ENCODE peak calls at places on chromosomes 13 and 19, in nine cellular contexts. S is tibial nerve, W is cardiac muscle cell, I is PC-9, Z is GM06990, R is IMR-90, Y is heart left ventricle, V is A549, T is stomach. L is an unnamed sample.

GRCh38 chr13:64709079-64709478 is 2521.1 kb downstream of the PCDH9 start:
- DNase-seq in S (no peak), W (no peak), I (no peak), Z (no peak), R (no peak), Y (no peak), V (no peak), T (no peak), L (no peak)

GRCh38 chr13:89673789-89674311 is 1673.6 kb upstream of the MIR17HG start:
- DNase-seq in S (no peak), W (no peak), I (no peak), Z (no peak), R (no peak), Y (no peak), V (no peak), T (no peak), L (no peak)

GRCh38 chr13:37443538-37443937 is 155.0 kb downstream of the POSTN start:
- DNase-seq in S (no peak), W (peak), I (no peak), Z (no peak), R (peak), Y (no peak), V (no peak), T (no peak), L (peak)

GRCh38 chr13:39900106-39900750 is 244.8 kb downstream of the COG6 start:
- DNase-seq in S (no peak), W (peak), I (no peak), Z (no peak), R (peak), Y (no peak), V (no peak), T (no peak), L (no peak)

GRCh38 chr13:113176292-113176691 is 17.8 kb downstream of the PROZ start:
- DNase-seq in S (no peak), W (no peak), I (no peak), Z (peak), R (no peak), Y (no peak), V (no peak), T (no peak), L (no peak)

GRCh38 chr19:47613165-47614146 is 4.5 kb downstream of the BICRA start:
- DNase-seq in S (no peak), W (peak), I (no peak), Z (no peak), R (peak), Y (no peak), V (no peak), T (no peak), L (no peak)

GRCh38 chr13:23707674-23708073 is 137.5 kb downstream of the TNFRSF19 start:
- DNase-seq in S (no peak), W (peak), I (no peak), Z (no peak), R (peak), Y (no peak), V (peak), T (no peak), L (no peak)

GRCh38 chr19:4088975-4089374 is 22.3 kb upstream of the ZBTB7A start:
- DNase-seq in S (no peak), W (no peak), I (no peak), Z (no peak), R (no peak), Y (no peak), V (no peak), T (no peak), L (no peak)

GRCh38 chr19:31066385-31066784 is 282.9 kb downstream of the TSHZ3 start:
- DNase-seq in S (peak), W (peak), I (no peak), Z (no peak), R (peak), Y (no peak), V (peak), T (no peak), L (peak)

GRCh38 chr19:12794196-12794921 is 3.1 kb downstream of the JUNB start:
- DNase-seq in S (no peak), W (peak), I (no peak), Z (no peak), R (peak), Y (no peak), V (peak), T (no peak), L (no peak)
- H3K4me3 ChIP-seq in S (peak), W (peak), I (peak), Z (peak), R (peak), Y (peak), V (peak), T (peak), L (peak)

DNA sequence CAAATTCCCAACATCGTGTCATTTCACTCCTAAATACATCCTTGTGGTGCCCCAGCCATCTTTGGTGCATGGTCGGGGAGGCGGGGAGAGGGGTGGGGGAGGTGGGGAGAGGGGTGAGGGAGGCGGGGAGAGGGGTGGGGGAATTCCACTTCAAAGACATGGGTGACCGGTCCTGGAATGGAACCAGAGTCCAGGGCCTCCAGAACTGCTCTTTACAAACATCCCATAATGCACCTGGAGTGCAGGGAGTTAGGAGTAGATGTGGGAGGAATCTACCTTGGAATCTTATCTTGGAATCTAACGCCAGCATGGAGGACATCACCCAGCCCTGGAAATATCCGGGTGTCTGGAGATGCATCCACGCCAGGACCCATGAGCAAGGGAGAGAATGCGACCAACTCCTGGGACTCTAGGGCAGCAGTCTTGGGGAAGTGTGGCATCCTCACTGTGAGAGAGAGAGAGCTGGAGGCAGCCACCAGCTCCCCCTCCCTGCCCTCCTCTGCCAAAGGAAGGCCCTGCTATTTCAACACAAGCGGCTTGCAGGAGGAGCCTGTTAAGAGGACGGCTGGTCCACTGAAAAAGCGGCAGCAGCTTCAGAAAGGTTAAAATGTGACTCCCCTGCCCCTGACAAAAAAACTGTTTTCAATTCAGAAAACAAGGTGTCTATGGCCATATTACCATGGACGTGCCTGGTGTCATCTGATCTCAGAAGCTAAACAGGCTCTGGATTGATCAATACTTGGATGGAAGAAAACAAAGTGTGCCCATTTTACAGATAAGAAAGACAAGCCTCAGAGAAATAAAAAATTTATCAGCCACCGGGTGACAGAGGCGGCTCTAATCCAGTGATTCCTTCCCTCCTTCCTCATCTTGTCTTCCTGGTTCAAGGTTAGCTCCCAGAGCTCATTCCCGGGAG is 211.7 kb downstream of the UQCRFS1 start:
- DNase-seq in S (no peak), W (peak), I (no peak), Z (no peak), R (no peak), Y (no peak), V (no peak), T (no peak), L (no peak)
- H3K4me3 ChIP-seq in S (no peak), W (no peak), I (no peak), Z (no peak), R (no peak), Y (no peak), V (no peak), T (no peak), L (no peak)

GRCh38 chr19:44476559-44477408 is 23.5 kb downstream of the ZNF180 start:
- DNase-seq in S (no peak), W (peak), I (peak), Z (no peak), R (peak), Y (no peak), V (peak), T (no peak), L (no peak)
- H3K4me3 ChIP-seq in S (no peak), W (no peak), I (peak), Z (no peak), R (no peak), Y (no peak), V (no peak), T (no peak), L (no peak)

DNA sequence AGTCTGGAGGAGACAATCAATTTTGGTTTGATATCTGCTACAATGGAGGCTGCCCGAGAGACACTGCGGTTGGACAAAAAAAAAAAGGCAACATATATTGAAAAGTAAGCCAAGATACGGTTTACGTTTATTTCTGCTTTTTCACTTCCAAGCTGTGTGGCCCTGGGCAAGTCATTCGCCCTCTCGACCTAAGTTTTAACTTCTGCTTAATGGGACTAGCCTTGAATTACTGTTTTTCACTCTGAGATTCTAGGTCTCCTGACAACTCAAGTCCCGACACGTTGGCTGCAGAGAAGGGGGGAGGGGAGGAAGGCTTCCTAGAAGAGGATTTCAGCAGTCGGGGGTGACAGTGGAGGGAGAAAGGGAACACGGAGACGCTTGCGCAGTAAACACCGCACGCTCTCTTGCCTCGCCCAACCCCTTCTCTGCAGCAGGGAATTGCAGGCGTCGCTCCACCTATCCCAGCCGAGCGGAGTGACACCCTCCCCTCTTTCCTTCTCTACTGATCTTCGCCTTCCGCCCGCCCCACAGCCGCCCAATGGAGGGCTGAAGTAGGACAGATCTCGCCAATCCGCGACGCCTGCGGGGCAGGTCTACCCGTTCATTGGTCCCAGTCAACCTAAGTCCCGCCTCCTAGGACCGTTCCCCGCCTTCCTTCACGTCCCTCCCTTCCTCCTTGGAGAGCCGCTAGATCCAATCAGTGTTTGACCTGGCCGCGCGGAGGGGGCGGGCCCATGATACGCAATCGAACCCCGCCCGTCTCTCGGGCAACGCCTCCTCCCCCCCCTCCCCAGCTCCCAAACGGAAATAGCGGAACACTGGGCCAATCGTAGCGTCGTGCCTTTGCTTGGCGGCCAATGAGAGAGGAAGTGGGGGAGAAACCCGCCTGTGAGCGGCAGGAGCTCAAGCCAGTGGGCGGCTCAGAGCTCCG is 529 bp upstream of the AP2A1 start:
- DNase-seq in S (peak), W (peak), I (peak), Z (peak), R (peak), Y (peak), V (peak), T (peak), L (peak)
- H3K4me3 ChIP-seq in S (peak), W (peak), I (peak), Z (peak), R (peak), Y (peak), V (peak), T (peak), L (peak)

GRCh38 chr19:7908078-7908699 is 4.5 kb downstream of the MAP2K7 start:
- DNase-seq in S (no peak), W (no peak), I (no peak), Z (no peak), R (no peak), Y (no peak), V (no peak), T (no peak), L (no peak)
- H3K4me3 ChIP-seq in S (no peak), W (no peak), I (no peak), Z (no peak), R (no peak), Y (no peak), V (no peak), T (no peak), L (no peak)

GRCh38 chr19:51702103-51702753 is 9.1 kb downstream of the SPACA6 start:
- DNase-seq in S (peak), W (peak), I (no peak), Z (no peak), R (peak), Y (peak), V (peak), T (peak), L (no peak)
- H3K4me3 ChIP-seq in S (no peak), W (no peak), I (no peak), Z (no peak), R (no peak), Y (no peak), V (no peak), T (peak), L (no peak)

DNA sequence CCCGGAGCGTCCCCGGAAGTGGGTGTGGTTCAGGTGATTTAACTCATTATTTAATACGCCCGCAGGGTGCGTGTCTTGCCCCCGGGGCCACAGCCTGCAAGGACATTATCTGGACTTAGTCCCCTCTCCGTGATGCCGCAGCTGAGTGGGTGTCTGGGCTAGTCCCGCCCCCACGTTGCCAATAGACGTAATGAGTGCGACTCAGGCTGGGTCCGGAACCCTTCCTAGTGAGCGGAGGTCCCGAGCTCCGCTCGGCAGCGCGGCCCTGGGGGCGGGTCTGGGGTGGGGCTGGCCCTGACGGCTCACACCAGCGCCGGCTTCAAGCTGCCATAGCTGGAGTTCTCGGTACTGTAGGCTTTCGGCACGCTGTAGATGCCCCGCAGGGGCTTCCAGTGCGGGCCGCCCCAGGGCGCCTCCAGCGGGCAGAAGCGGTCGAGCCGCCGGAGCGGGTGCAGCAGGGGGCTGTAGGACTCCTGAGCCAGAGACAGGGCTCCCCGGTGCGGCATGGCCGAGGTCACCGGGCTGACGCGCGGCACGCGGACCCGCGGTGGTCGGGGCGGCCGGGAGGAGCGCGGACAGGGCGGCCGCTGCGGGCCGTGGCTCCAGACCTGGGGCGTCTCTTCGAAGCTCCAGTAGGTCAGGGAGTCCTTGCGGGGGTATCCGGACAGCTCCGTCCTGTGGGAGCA is 918 bp upstream of the LHB start:
- DNase-seq in S (no peak), W (peak), I (no peak), Z (peak), R (peak), Y (peak), V (no peak), T (peak), L (no peak)
- H3K4me3 ChIP-seq in S (peak), W (peak), I (peak), Z (peak), R (peak), Y (peak), V (peak), T (peak), L (peak)

L was measured in skeletal muscle cell.